ENCODE peak calls at places on chromosomes 3 and 15, in seven cellular contexts. J is IMR-90, E is transverse colon, G is brain microvascular endothelial cell, L is heart left ventricle, C is fibroblast of the aortic adventitia, H is tibial nerve. I is an unnamed sample.

GRCh38 chr3:13203398-13204176 is 130.4 kb upstream of the IQSEC1 start:
- DNase-seq in C (no peak), J (no peak), H (no peak), L (peak), G (no peak), E (no peak), I (no peak)

GRCh38 chr3:148643389-148643840 is 54.3 kb upstream of the AGTR1 start:
- DNase-seq in H (no peak), G (peak), E (no peak), C (peak), J (peak), L (no peak), I (no peak)

GRCh38 chr3:59189561-59190338 is 139.9 kb upstream of the CFAP20DC start:
- DNase-seq in C (peak), E (peak), H (no peak), G (no peak), L (no peak), J (peak), I (no peak)

GRCh38 chr3:1587426-1587825 is 494.6 kb downstream of the CNTN6 start:
- DNase-seq in C (no peak), J (no peak), L (no peak), G (no peak), H (no peak), E (no peak), I (no peak)

GRCh38 chr15:88650556-88650955 is 11.7 kb downstream of the ISG20 start:
- DNase-seq in L (no peak), G (no peak), E (no peak), H (peak), C (no peak), J (no peak), I (peak)

GRCh38 chr15:60966316-60966715 is 262.8 kb downstream of the RORA start:
- DNase-seq in H (no peak), C (peak), G (no peak), J (peak), L (no peak), E (no peak), I (no peak)

GRCh38 chr3:87873136-87873535 is 185.7 kb downstream of the CGGBP1 start:
- DNase-seq in G (peak), J (no peak), C (peak), E (no peak), H (no peak), L (no peak), I (no peak)

GRCh38 chr3:33134026-33134625 is 20.3 kb downstream of the CRTAP start:
- DNase-seq in G (peak), E (no peak), J (peak), C (no peak), H (no peak), L (no peak), I (no peak)

GRCh38 chr3:156847746-156848339 is 21.7 kb downstream of the LEKR1 start:
- DNase-seq in G (no peak), H (no peak), E (no peak), J (no peak), C (peak), L (no peak), I (no peak)

GRCh38 chr15:83483612-83484011 is 36.5 kb downstream of the SH3GL3 start:
- DNase-seq in G (no peak), J (no peak), H (no peak), E (no peak), C (no peak), L (no peak), I (no peak)

GRCh38 chr15:89112341-89112971 is 24.2 kb downstream of the ABHD2 start:
- DNase-seq in E (peak), C (peak), L (no peak), G (no peak), H (no peak), J (peak), I (no peak)

GRCh38 chr3:72482589-72483249 is 365.5 kb downstream of the SHQ1 start:
- DNase-seq in J (peak), E (peak), H (peak), L (peak), G (peak), C (peak), I (no peak)

DNA sequence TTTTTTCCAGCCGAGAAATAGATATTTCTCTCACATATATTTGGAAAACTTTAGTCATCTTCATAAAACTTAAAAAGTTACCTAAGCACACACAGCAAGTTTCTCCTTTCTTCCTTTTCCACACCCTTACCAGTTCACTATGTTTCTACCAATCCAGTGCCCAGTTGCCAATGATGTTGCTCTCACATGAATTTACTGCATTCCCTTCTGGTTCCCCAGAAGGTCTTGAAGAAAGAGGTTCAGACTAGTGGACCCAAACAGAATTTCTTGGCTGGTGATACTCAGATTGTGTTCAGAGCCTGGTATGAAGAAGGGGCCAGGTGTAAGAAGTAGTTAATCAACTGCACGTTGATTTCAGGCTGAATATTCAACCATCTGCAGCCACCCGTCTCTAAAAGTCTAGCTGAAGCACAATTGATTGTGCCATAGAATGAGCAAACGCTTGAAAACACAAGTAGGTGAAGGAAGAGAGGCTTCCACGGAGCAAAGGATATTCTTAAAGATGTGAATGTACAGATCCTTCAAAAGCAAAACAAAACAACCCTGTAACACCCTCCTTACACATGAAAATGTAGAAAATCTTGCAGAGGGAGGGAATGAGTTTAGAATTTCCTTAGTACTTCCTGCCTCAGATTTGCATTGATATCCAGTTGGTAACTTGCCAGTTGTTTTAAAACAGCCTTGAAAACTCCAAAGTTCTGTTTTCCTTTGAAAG is 4.6 kb downstream of the RBMS3 start:
- DNase-seq in G (no peak), C (peak), H (no peak), J (peak), E (no peak), L (no peak), I (no peak)
- TF ChIP-seq CTCF in G (no peak), C (no peak), H (no peak), J (no peak), E (no peak), L (no peak), I (no peak)

GRCh38 chr3:162517110-162517509 is 1020.5 kb downstream of the OTOL1 start:
- DNase-seq in E (no peak), H (no peak), G (no peak), C (peak), L (no peak), J (no peak), I (no peak)
- TF ChIP-seq CTCF in E (peak), H (no peak), G (no peak), C (no peak), L (no peak), J (peak), I (no peak)

GRCh38 chr15:78077053-78077859 is at the start of gene TBC1D2B:
- DNase-seq in L (peak), J (peak), G (no peak), C (peak), H (no peak), E (peak), I (peak)
- TF ChIP-seq CTCF in L (peak), J (peak), G (no peak), C (no peak), H (peak), E (no peak), I (no peak)

DNA sequence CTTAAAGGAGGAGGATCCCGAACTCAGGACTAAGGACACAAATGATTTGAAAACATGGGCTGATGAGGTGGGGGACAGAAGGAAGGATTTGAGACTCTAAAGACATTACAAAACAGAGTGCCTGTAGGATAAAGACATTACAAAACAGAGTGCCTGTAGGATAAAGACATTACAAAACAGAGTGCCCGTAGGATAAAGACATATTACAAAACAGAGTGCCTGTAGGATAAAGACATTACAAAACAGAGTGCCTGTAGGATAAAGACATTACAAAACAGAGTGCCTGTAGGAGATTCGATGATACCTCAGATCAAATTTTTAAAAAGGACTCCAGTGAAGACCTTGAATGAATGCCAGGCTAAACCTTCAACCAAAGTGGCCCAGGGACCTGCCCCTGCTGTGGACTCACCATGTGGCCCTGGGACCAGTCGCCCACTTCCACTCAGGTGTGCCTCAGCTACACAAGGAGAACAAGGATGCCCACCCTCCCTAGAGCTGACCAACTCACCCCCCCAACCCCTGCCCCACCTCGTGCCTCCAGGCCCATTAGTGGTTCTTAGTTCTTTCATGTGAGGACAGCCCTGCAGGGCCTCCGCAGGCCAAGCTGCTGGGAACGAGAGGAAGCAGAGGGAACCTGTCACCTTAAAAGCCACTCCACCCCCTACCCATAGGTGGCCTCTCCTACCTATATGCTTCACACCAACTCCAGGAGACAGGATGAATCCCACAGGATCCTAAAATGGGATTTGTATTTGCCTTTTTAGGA is 59.8 kb downstream of the SH3BP5 start:
- DNase-seq in H (no peak), J (no peak), G (no peak), C (no peak), L (no peak), E (no peak), I (no peak)
- TF ChIP-seq CTCF in H (no peak), J (no peak), G (no peak), C (no peak), L (no peak), E (no peak), I (no peak)

I was measured in mesothelial cell of epicardium.